ENCODE peak calls at places on chromosomes 5 and 9, in ten cellular contexts. One of them, this sample, is unnamed.

GRCh38 chr5:167710444-167711025 is 580.9 kb upstream of the WWC1 start:
- DNase-seq in Peyer's patch: no peak
- DNase-seq in ACHN: no peak
- DNase-seq in activated gamma-delta T cell treated with Interleukin-2 at 50 U/mL for 16 hours: no peak
- DNase-seq in frontal cortex: no peak
- DNase-seq in mesenteric fat pad: no peak
- DNase-seq in activated CD8-positive, alpha-beta memory T cell treated with anti-CD3 and anti-CD28 coated beads, Interleukin-2, amount 50 U/mL, for 48 hours: no peak
- DNase-seq in left kidney: peak
- DNase-seq in Kasumi-1: no peak
- DNase-seq in activated naive CD4-positive, alpha-beta T cell: no peak
- DNase-seq in this sample: no peak

GRCh38 chr5:112529525-112529924 is 110.4 kb upstream of the EPB41L4A start:
- DNase-seq in Peyer's patch: no peak
- DNase-seq in ACHN: peak
- DNase-seq in activated gamma-delta T cell treated with Interleukin-2 at 50 U/mL for 16 hours: no peak
- DNase-seq in frontal cortex: no peak
- DNase-seq in mesenteric fat pad: no peak
- DNase-seq in activated CD8-positive, alpha-beta memory T cell treated with anti-CD3 and anti-CD28 coated beads, Interleukin-2, amount 50 U/mL, for 48 hours: no peak
- DNase-seq in left kidney: peak
- DNase-seq in Kasumi-1: peak
- DNase-seq in activated naive CD4-positive, alpha-beta T cell: no peak
- DNase-seq in this sample: no peak

GRCh38 chr9:70813141-70813540 is 308.3 kb downstream of the TRPM3 start:
- DNase-seq in Peyer's patch: no peak
- DNase-seq in ACHN: no peak
- DNase-seq in activated gamma-delta T cell treated with Interleukin-2 at 50 U/mL for 16 hours: no peak
- DNase-seq in frontal cortex: no peak
- DNase-seq in mesenteric fat pad: no peak
- DNase-seq in activated CD8-positive, alpha-beta memory T cell treated with anti-CD3 and anti-CD28 coated beads, Interleukin-2, amount 50 U/mL, for 48 hours: no peak
- DNase-seq in left kidney: no peak
- DNase-seq in Kasumi-1: no peak
- DNase-seq in activated naive CD4-positive, alpha-beta T cell: no peak
- DNase-seq in this sample: no peak

GRCh38 chr5:88555658-88556057 is 287.0 kb upstream of the TMEM161B start:
- DNase-seq in Peyer's patch: no peak
- DNase-seq in ACHN: no peak
- DNase-seq in activated gamma-delta T cell treated with Interleukin-2 at 50 U/mL for 16 hours: no peak
- DNase-seq in frontal cortex: no peak
- DNase-seq in mesenteric fat pad: no peak
- DNase-seq in activated CD8-positive, alpha-beta memory T cell treated with anti-CD3 and anti-CD28 coated beads, Interleukin-2, amount 50 U/mL, for 48 hours: no peak
- DNase-seq in left kidney: peak
- DNase-seq in Kasumi-1: peak
- DNase-seq in activated naive CD4-positive, alpha-beta T cell: no peak
- DNase-seq in this sample: no peak

GRCh38 chr9:93302586-93303257 is 118.8 kb downstream of the WNK2 start:
- DNase-seq in Peyer's patch: peak
- DNase-seq in ACHN: peak
- DNase-seq in activated gamma-delta T cell treated with Interleukin-2 at 50 U/mL for 16 hours: peak
- DNase-seq in frontal cortex: peak
- DNase-seq in mesenteric fat pad: no peak
- DNase-seq in activated CD8-positive, alpha-beta memory T cell treated with anti-CD3 and anti-CD28 coated beads, Interleukin-2, amount 50 U/mL, for 48 hours: peak
- DNase-seq in left kidney: peak
- DNase-seq in Kasumi-1: peak
- DNase-seq in activated naive CD4-positive, alpha-beta T cell: peak
- DNase-seq in this sample: peak

GRCh38 chr5:132883261-132883834 is 9.9 kb downstream of the LEAP2 start:
- DNase-seq in Peyer's patch: peak
- DNase-seq in ACHN: peak
- DNase-seq in activated gamma-delta T cell treated with Interleukin-2 at 50 U/mL for 16 hours: peak
- DNase-seq in frontal cortex: peak
- DNase-seq in mesenteric fat pad: no peak
- DNase-seq in activated CD8-positive, alpha-beta memory T cell treated with anti-CD3 and anti-CD28 coated beads, Interleukin-2, amount 50 U/mL, for 48 hours: no peak
- DNase-seq in left kidney: peak
- DNase-seq in Kasumi-1: peak
- DNase-seq in activated naive CD4-positive, alpha-beta T cell: no peak
- DNase-seq in this sample: peak

GRCh38 chr5:116343961-116344360 is 230.7 kb downstream of the SEMA6A start:
- DNase-seq in Peyer's patch: no peak
- DNase-seq in ACHN: no peak
- DNase-seq in activated gamma-delta T cell treated with Interleukin-2 at 50 U/mL for 16 hours: no peak
- DNase-seq in frontal cortex: no peak
- DNase-seq in mesenteric fat pad: no peak
- DNase-seq in activated CD8-positive, alpha-beta memory T cell treated with anti-CD3 and anti-CD28 coated beads, Interleukin-2, amount 50 U/mL, for 48 hours: no peak
- DNase-seq in left kidney: peak
- DNase-seq in Kasumi-1: peak
- DNase-seq in activated naive CD4-positive, alpha-beta T cell: no peak
- DNase-seq in this sample: no peak

GRCh38 chr5:7261049-7261448 is 134.9 kb upstream of the ADCY2 start:
- DNase-seq in Peyer's patch: no peak
- DNase-seq in ACHN: peak
- DNase-seq in activated gamma-delta T cell treated with Interleukin-2 at 50 U/mL for 16 hours: no peak
- DNase-seq in frontal cortex: no peak
- DNase-seq in mesenteric fat pad: no peak
- DNase-seq in activated CD8-positive, alpha-beta memory T cell treated with anti-CD3 and anti-CD28 coated beads, Interleukin-2, amount 50 U/mL, for 48 hours: no peak
- DNase-seq in left kidney: peak
- DNase-seq in Kasumi-1: peak
- DNase-seq in activated naive CD4-positive, alpha-beta T cell: no peak
- DNase-seq in this sample: peak

GRCh38 chr9:104494808-104495207 is 9.3 kb upstream of the OR13F1 start:
- DNase-seq in Peyer's patch: no peak
- DNase-seq in ACHN: peak
- DNase-seq in activated gamma-delta T cell treated with Interleukin-2 at 50 U/mL for 16 hours: no peak
- DNase-seq in frontal cortex: peak
- DNase-seq in mesenteric fat pad: no peak
- DNase-seq in activated CD8-positive, alpha-beta memory T cell treated with anti-CD3 and anti-CD28 coated beads, Interleukin-2, amount 50 U/mL, for 48 hours: no peak
- DNase-seq in left kidney: peak
- DNase-seq in Kasumi-1: peak
- DNase-seq in activated naive CD4-positive, alpha-beta T cell: no peak
- DNase-seq in this sample: no peak

GRCh38 chr5:157912621-157913325 is 53.8 kb upstream of the CLINT1 start:
- DNase-seq in Peyer's patch: peak
- DNase-seq in ACHN: no peak
- DNase-seq in activated gamma-delta T cell treated with Interleukin-2 at 50 U/mL for 16 hours: no peak
- DNase-seq in frontal cortex: no peak
- DNase-seq in mesenteric fat pad: peak
- DNase-seq in activated CD8-positive, alpha-beta memory T cell treated with anti-CD3 and anti-CD28 coated beads, Interleukin-2, amount 50 U/mL, for 48 hours: no peak
- DNase-seq in left kidney: peak
- DNase-seq in Kasumi-1: no peak
- DNase-seq in activated naive CD4-positive, alpha-beta T cell: no peak
- DNase-seq in this sample: peak

GRCh38 chr9:113317777-113318176 is 14.6 kb upstream of the RNF183 start:
- DNase-seq in Peyer's patch: no peak
- DNase-seq in ACHN: no peak
- DNase-seq in activated gamma-delta T cell treated with Interleukin-2 at 50 U/mL for 16 hours: no peak
- DNase-seq in frontal cortex: no peak
- DNase-seq in mesenteric fat pad: no peak
- DNase-seq in activated CD8-positive, alpha-beta memory T cell treated with anti-CD3 and anti-CD28 coated beads, Interleukin-2, amount 50 U/mL, for 48 hours: no peak
- DNase-seq in left kidney: no peak
- DNase-seq in Kasumi-1: no peak
- DNase-seq in activated naive CD4-positive, alpha-beta T cell: no peak
- DNase-seq in this sample: no peak

GRCh38 chr5:43231977-43232376 is 40.0 kb downstream of the NIM1K start:
- DNase-seq in Peyer's patch: no peak
- DNase-seq in ACHN: peak
- DNase-seq in activated gamma-delta T cell treated with Interleukin-2 at 50 U/mL for 16 hours: no peak
- DNase-seq in frontal cortex: no peak
- DNase-seq in mesenteric fat pad: no peak
- DNase-seq in activated CD8-positive, alpha-beta memory T cell treated with anti-CD3 and anti-CD28 coated beads, Interleukin-2, amount 50 U/mL, for 48 hours: no peak
- DNase-seq in left kidney: no peak
- DNase-seq in Kasumi-1: no peak
- DNase-seq in activated naive CD4-positive, alpha-beta T cell: no peak
- DNase-seq in this sample: peak

This sample was measured in Calu3.